ENCODE peak calls at places on chromosome 5, in seven cellular contexts. One of them, this sample, is unnamed.
A peak's percentile ranks its signal among the peaks of the same experiment; 100 is the strongest.

GRCh38 chr5:106964102-106964501 is 706.6 kb downstream of the EFNA5 start:
- DNase-seq in WTC11: no peak
- DNase-seq in MCF 10A: peak; percentile 39
- DNase-seq in EL: no peak
- DNase-seq in A549: no peak
- DNase-seq in CD4-positive, alpha-beta T cell: no peak
- DNase-seq in NCI-H774: no peak
- DNase-seq in this sample: no peak

GRCh38 chr5:14413331-14413750 is 168.3 kb upstream of the OTULINL start:
- DNase-seq in WTC11: no peak
- DNase-seq in MCF 10A: no peak
- DNase-seq in EL: peak; percentile 57
- DNase-seq in A549: no peak
- DNase-seq in CD4-positive, alpha-beta T cell: peak; percentile 56
- DNase-seq in NCI-H774: no peak
- DNase-seq in this sample: no peak

GRCh38 chr5:72848474-72849428 is 32.3 kb downstream of the TNPO1 start:
- DNase-seq in WTC11: peak; percentile 56
- DNase-seq in MCF 10A: no peak
- DNase-seq in EL: peak; percentile 47
- DNase-seq in A549: peak; percentile 30
- DNase-seq in CD4-positive, alpha-beta T cell: peak; percentile 37
- DNase-seq in NCI-H774: peak; percentile 7
- DNase-seq in this sample: peak; percentile 17

GRCh38 chr5:16364906-16365305 is 100.7 kb downstream of the ZNF622 start:
- DNase-seq in WTC11: no peak
- DNase-seq in MCF 10A: no peak
- DNase-seq in EL: no peak
- DNase-seq in A549: no peak
- DNase-seq in CD4-positive, alpha-beta T cell: no peak
- DNase-seq in NCI-H774: no peak
- DNase-seq in this sample: no peak

GRCh38 chr5:89584339-89584956 is 701.5 kb upstream of the MEF2C start:
- DNase-seq in WTC11: no peak
- DNase-seq in MCF 10A: peak; percentile 69
- DNase-seq in EL: no peak
- DNase-seq in A549: no peak
- DNase-seq in CD4-positive, alpha-beta T cell: no peak
- DNase-seq in NCI-H774: no peak
- DNase-seq in this sample: no peak

GRCh38 chr5:134003064-134003956 is 1.5 kb downstream of the VDAC1 start:
- DNase-seq in WTC11: no peak
- DNase-seq in MCF 10A: no peak
- DNase-seq in EL: no peak
- DNase-seq in A549: no peak
- DNase-seq in CD4-positive, alpha-beta T cell: no peak
- DNase-seq in NCI-H774: no peak
- DNase-seq in this sample: no peak

GRCh38 chr5:176762489-176762888 is 47.9 kb upstream of the UNC5A start:
- DNase-seq in WTC11: no peak
- DNase-seq in MCF 10A: peak; percentile 38
- DNase-seq in EL: no peak
- DNase-seq in A549: no peak
- DNase-seq in CD4-positive, alpha-beta T cell: no peak
- DNase-seq in NCI-H774: no peak
- DNase-seq in this sample: no peak

GRCh38 chr5:172887735-172888134 is 53.7 kb downstream of the ERGIC1 start:
- DNase-seq in WTC11: no peak
- DNase-seq in MCF 10A: no peak
- DNase-seq in EL: peak; percentile 87
- DNase-seq in A549: no peak
- DNase-seq in CD4-positive, alpha-beta T cell: no peak
- DNase-seq in NCI-H774: no peak
- DNase-seq in this sample: no peak

GRCh38 chr5:98765815-98766214 is 7.6 kb upstream of the RGMB start:
- DNase-seq in WTC11: no peak
- DNase-seq in MCF 10A: no peak
- DNase-seq in EL: no peak
- DNase-seq in A549: no peak
- DNase-seq in CD4-positive, alpha-beta T cell: no peak
- DNase-seq in NCI-H774: no peak
- DNase-seq in this sample: no peak

GRCh38 chr5:124262443-124262842 is 484.0 kb downstream of the ZNF608 start:
- DNase-seq in WTC11: no peak
- DNase-seq in MCF 10A: no peak
- DNase-seq in EL: no peak
- DNase-seq in A549: no peak
- DNase-seq in CD4-positive, alpha-beta T cell: no peak
- DNase-seq in NCI-H774: no peak
- DNase-seq in this sample: no peak

GRCh38 chr5:79962580-79963222 is 28.4 kb downstream of the MTX3 start:
- DNase-seq in WTC11: no peak
- DNase-seq in MCF 10A: peak; percentile 4
- DNase-seq in EL: peak; percentile 61
- DNase-seq in A549: no peak
- DNase-seq in CD4-positive, alpha-beta T cell: no peak
- DNase-seq in NCI-H774: no peak
- DNase-seq in this sample: no peak

GRCh38 chr5:179311091-179311470 is 34.2 kb downstream of the ADAMTS2 start:
- DNase-seq in WTC11: peak; percentile 6
- DNase-seq in MCF 10A: no peak
- DNase-seq in EL: no peak
- DNase-seq in A549: no peak
- DNase-seq in CD4-positive, alpha-beta T cell: no peak
- DNase-seq in NCI-H774: no peak
- DNase-seq in this sample: no peak

GRCh38 chr5:168946363-168946762 is 354.6 kb downstream of the SLIT3 start:
- DNase-seq in WTC11: peak; percentile 65
- DNase-seq in MCF 10A: peak; percentile 11
- DNase-seq in EL: no peak
- DNase-seq in A549: no peak
- DNase-seq in CD4-positive, alpha-beta T cell: no peak
- DNase-seq in NCI-H774: no peak
- DNase-seq in this sample: no peak

GRCh38 chr5:74294231-74294705 is 346.3 kb downstream of the ENC1 start:
- DNase-seq in WTC11: no peak
- DNase-seq in MCF 10A: peak; percentile 19
- DNase-seq in EL: no peak
- DNase-seq in A549: no peak
- DNase-seq in CD4-positive, alpha-beta T cell: no peak
- DNase-seq in NCI-H774: no peak
- DNase-seq in this sample: no peak

GRCh38 chr5:97009212-97009898 is 73.5 kb downstream of the LNPEP start:
- DNase-seq in WTC11: no peak
- DNase-seq in MCF 10A: peak; percentile 25
- DNase-seq in EL: no peak
- DNase-seq in A549: no peak
- DNase-seq in CD4-positive, alpha-beta T cell: no peak
- DNase-seq in NCI-H774: no peak
- DNase-seq in this sample: no peak

GRCh38 chr5:38382898-38383297 is 124.5 kb downstream of the EGFLAM start:
- DNase-seq in WTC11: peak; percentile 81
- DNase-seq in MCF 10A: peak; percentile 85
- DNase-seq in EL: peak; percentile 71
- DNase-seq in A549: peak; percentile 72
- DNase-seq in CD4-positive, alpha-beta T cell: peak; percentile 22
- DNase-seq in NCI-H774: peak; percentile 74
- DNase-seq in this sample: peak; percentile 41

GRCh38 chr5:114296191-114296590 is 65.7 kb upstream of the KCNN2 start:
- DNase-seq in WTC11: no peak
- DNase-seq in MCF 10A: no peak
- DNase-seq in EL: peak; percentile 66
- DNase-seq in A549: no peak
- DNase-seq in CD4-positive, alpha-beta T cell: no peak
- DNase-seq in NCI-H774: no peak
- DNase-seq in this sample: no peak

GRCh38 chr5:150345716-150346115 is 11.8 kb upstream of the TCOF1 start:
- DNase-seq in WTC11: no peak
- DNase-seq in MCF 10A: no peak
- DNase-seq in EL: no peak
- DNase-seq in A549: no peak
- DNase-seq in CD4-positive, alpha-beta T cell: no peak
- DNase-seq in NCI-H774: peak; percentile 47
- DNase-seq in this sample: no peak

GRCh38 chr5:139575751-139576150 is 14.6 kb downstream of the UBE2D2 start:
- DNase-seq in WTC11: no peak
- DNase-seq in MCF 10A: no peak
- DNase-seq in EL: no peak
- DNase-seq in A549: no peak
- DNase-seq in CD4-positive, alpha-beta T cell: no peak
- DNase-seq in NCI-H774: no peak
- DNase-seq in this sample: no peak

GRCh38 chr5:1912951-1913565 is 30.3 kb upstream of the IRX4 start:
- DNase-seq in WTC11: no peak
- DNase-seq in MCF 10A: no peak
- DNase-seq in EL: no peak
- DNase-seq in A549: no peak
- DNase-seq in CD4-positive, alpha-beta T cell: no peak
- DNase-seq in NCI-H774: no peak
- DNase-seq in this sample: no peak

GRCh38 chr5:16654647-16655334 is 38.0 kb upstream of the RETREG1 start:
- DNase-seq in WTC11: no peak
- DNase-seq in MCF 10A: no peak
- DNase-seq in EL: no peak
- DNase-seq in A549: no peak
- DNase-seq in CD4-positive, alpha-beta T cell: no peak
- DNase-seq in NCI-H774: no peak
- DNase-seq in this sample: no peak

GRCh38 chr5:74870299-74871067 is 4.3 kb upstream of the FAM169A start:
- DNase-seq in WTC11: no peak
- DNase-seq in MCF 10A: no peak
- DNase-seq in EL: peak; percentile 61
- DNase-seq in A549: no peak
- DNase-seq in CD4-positive, alpha-beta T cell: no peak
- DNase-seq in NCI-H774: no peak
- DNase-seq in this sample: no peak

GRCh38 chr5:127840809-127841208 is 137.6 kb downstream of the CCDC192 start:
- DNase-seq in WTC11: no peak
- DNase-seq in MCF 10A: no peak
- DNase-seq in EL: no peak
- DNase-seq in A549: no peak
- DNase-seq in CD4-positive, alpha-beta T cell: no peak
- DNase-seq in NCI-H774: no peak
- DNase-seq in this sample: no peak

GRCh38 chr5:159817262-159818029 is 98.8 kb upstream of the ADRA1B start:
- DNase-seq in WTC11: no peak
- DNase-seq in MCF 10A: peak; percentile 47
- DNase-seq in EL: no peak
- DNase-seq in A549: no peak
- DNase-seq in CD4-positive, alpha-beta T cell: no peak
- DNase-seq in NCI-H774: no peak
- DNase-seq in this sample: no peak

GRCh38 chr5:52956915-52957747 is 32.0 kb upstream of the ITGA2 start:
- DNase-seq in WTC11: no peak
- DNase-seq in MCF 10A: no peak
- DNase-seq in EL: peak; percentile 22
- DNase-seq in A549: no peak
- DNase-seq in CD4-positive, alpha-beta T cell: no peak
- DNase-seq in NCI-H774: no peak
- DNase-seq in this sample: no peak

GRCh38 chr5:172453206-172453985 is 929 bp downstream of the SH3PXD2B start:
- DNase-seq in WTC11: peak; percentile 66
- DNase-seq in MCF 10A: peak; percentile 53
- DNase-seq in EL: peak; percentile 67
- DNase-seq in A549: peak; percentile 54
- DNase-seq in CD4-positive, alpha-beta T cell: no peak
- DNase-seq in NCI-H774: no peak
- DNase-seq in this sample: no peak

GRCh38 chr5:52427615-52428014 is 360.1 kb upstream of the ITGA1 start:
- DNase-seq in WTC11: no peak
- DNase-seq in MCF 10A: no peak
- DNase-seq in EL: no peak
- DNase-seq in A549: no peak
- DNase-seq in CD4-positive, alpha-beta T cell: no peak
- DNase-seq in NCI-H774: no peak
- DNase-seq in this sample: no peak

GRCh38 chr5:99605904-99606303 is 677.1 kb upstream of the CHD1 start:
- DNase-seq in WTC11: no peak
- DNase-seq in MCF 10A: no peak
- DNase-seq in EL: no peak
- DNase-seq in A549: no peak
- DNase-seq in CD4-positive, alpha-beta T cell: no peak
- DNase-seq in NCI-H774: no peak
- DNase-seq in this sample: no peak

GRCh38 chr5:123164019-123164418 is 75.0 kb downstream of the PRDM6 start:
- DNase-seq in WTC11: no peak
- DNase-seq in MCF 10A: peak; percentile 10
- DNase-seq in EL: no peak
- DNase-seq in A549: no peak
- DNase-seq in CD4-positive, alpha-beta T cell: no peak
- DNase-seq in NCI-H774: no peak
- DNase-seq in this sample: no peak

GRCh38 chr5:72688926-72689325 is 127.5 kb upstream of the TNPO1 start:
- DNase-seq in WTC11: no peak
- DNase-seq in MCF 10A: no peak
- DNase-seq in EL: no peak
- DNase-seq in A549: no peak
- DNase-seq in CD4-positive, alpha-beta T cell: no peak
- DNase-seq in NCI-H774: no peak
- DNase-seq in this sample: no peak

This sample was measured in HS-27A.